ENCODE peak calls at places on chromosomes 1 and 21, in six cellular contexts. H is omental fat pad, I is ovary, T is cardiac muscle cell, C is AG04449, Y is transverse colon. U is an unnamed sample.

GRCh38 chr21:37829447-37829846 is 86.8 kb downstream of the KCNJ6 start:
- DNase-seq in H (no peak), I (no peak), T (no peak), C (no peak), Y (peak), U (no peak)

GRCh38 chr1:67053535-67053784 is 488 bp downstream of the SLC35D1 start:
- DNase-seq in H (no peak), I (peak), T (peak), C (no peak), Y (peak), U (peak)

GRCh38 chr1:36807262-36807661 is 227.1 kb downstream of the GRIK3 start:
- DNase-seq in H (no peak), I (no peak), T (no peak), C (no peak), Y (no peak), U (no peak)

GRCh38 chr1:74145086-74145485 is 52.9 kb downstream of the LRRIQ3 start:
- DNase-seq in H (no peak), I (no peak), T (no peak), C (no peak), Y (no peak), U (no peak)

GRCh38 chr1:156493154-156493631 is 7.4 kb downstream of the MEF2D start:
- DNase-seq in H (no peak), I (no peak), T (peak), C (no peak), Y (peak), U (no peak)

GRCh38 chr1:162632234-162632666 is at the start of gene DDR2:
- DNase-seq in H (peak), I (peak), T (no peak), C (peak), Y (peak), U (no peak)

GRCh38 chr1:29520571-29521437 is 284.5 kb downstream of the PTPRU start:
- DNase-seq in H (no peak), I (peak), T (no peak), C (no peak), Y (no peak), U (peak)

GRCh38 chr1:211695135-211695816 is 19.9 kb upstream of the NEK2 start:
- DNase-seq in H (no peak), I (no peak), T (no peak), C (no peak), Y (no peak), U (no peak)

GRCh38 chr1:119467857-119468666 is 38.9 kb upstream of the HSD3B1 start:
- DNase-seq in H (no peak), I (no peak), T (no peak), C (no peak), Y (no peak), U (no peak)

GRCh38 chr21:16159213-16159970 is 429.6 kb downstream of the USP25 start:
- DNase-seq in H (no peak), I (no peak), T (no peak), C (no peak), Y (no peak), U (no peak)

GRCh38 chr1:246300653-246301549 is 206.2 kb downstream of the SMYD3 start:
- DNase-seq in H (no peak), I (no peak), T (no peak), C (no peak), Y (no peak), U (no peak)

GRCh38 chr1:204161609-204162497 is 4.3 kb downstream of the REN start:
- DNase-seq in H (no peak), I (no peak), T (no peak), C (no peak), Y (no peak), U (no peak)

GRCh38 chr1:222950892-222951291 is 136.1 kb downstream of the DISP1 start:
- DNase-seq in H (no peak), I (no peak), T (no peak), C (no peak), Y (no peak), U (no peak)

GRCh38 chr1:30933874-30934252 is 25.3 kb upstream of the SDC3 start:
- DNase-seq in H (no peak), I (no peak), T (peak), C (no peak), Y (no peak), U (no peak)

GRCh38 chr1:1112237-1112985 is 3.5 kb downstream of the C1orf159 start:
- DNase-seq in H (no peak), I (no peak), T (no peak), C (no peak), Y (peak), U (no peak)

GRCh38 chr1:211479624-211480023 is 12.3 kb downstream of the RD3 start:
- DNase-seq in H (no peak), I (no peak), T (no peak), C (no peak), Y (no peak), U (no peak)

GRCh38 chr21:35529141-35529863 is 480.2 kb upstream of the RUNX1 start:
- DNase-seq in H (no peak), I (no peak), T (no peak), C (peak), Y (no peak), U (no peak)

DNA sequence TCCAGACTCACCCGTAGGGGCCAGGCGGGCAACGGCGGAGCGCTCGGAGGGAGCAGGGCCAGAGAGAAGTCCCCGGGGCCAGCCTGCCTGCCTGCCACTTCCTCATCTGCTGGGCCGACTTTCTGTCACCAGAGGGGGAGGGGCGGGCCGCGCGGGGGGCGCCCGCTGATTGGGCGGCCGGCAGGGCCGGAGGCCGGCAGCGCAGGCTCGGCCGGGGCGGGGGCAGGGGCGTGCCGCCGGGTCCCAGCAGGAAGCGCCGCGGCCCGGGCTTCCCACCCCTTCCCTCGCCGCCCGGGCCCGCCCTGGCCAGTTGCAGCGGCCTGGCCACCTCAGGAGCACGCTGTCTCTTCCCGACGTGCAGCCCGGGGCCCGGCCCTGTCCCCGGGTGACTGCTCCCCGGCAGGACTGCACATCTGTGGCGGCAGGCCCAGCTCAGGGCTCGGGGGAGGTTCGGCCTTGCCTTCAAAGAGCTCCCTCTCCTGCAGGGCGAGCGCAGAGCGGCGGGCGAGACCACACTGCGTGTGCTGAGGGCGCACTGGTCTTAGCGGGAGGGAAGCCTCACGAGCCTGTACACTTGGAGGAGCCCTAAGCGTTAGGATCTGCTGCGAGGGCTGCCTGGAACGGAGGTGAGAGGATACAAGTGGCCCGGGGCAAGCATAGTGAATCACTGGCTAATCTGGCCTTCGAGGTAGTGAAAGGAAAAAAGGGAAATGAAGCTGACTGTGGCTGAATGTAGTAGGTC is at the start of gene ELOVL1:
- DNase-seq in H (peak), I (peak), T (peak), C (no peak), Y (peak), U (peak)
- TF ChIP-seq CTCF in H (no peak), I (peak), T (peak), C (peak), Y (no peak), U (peak)

DNA sequence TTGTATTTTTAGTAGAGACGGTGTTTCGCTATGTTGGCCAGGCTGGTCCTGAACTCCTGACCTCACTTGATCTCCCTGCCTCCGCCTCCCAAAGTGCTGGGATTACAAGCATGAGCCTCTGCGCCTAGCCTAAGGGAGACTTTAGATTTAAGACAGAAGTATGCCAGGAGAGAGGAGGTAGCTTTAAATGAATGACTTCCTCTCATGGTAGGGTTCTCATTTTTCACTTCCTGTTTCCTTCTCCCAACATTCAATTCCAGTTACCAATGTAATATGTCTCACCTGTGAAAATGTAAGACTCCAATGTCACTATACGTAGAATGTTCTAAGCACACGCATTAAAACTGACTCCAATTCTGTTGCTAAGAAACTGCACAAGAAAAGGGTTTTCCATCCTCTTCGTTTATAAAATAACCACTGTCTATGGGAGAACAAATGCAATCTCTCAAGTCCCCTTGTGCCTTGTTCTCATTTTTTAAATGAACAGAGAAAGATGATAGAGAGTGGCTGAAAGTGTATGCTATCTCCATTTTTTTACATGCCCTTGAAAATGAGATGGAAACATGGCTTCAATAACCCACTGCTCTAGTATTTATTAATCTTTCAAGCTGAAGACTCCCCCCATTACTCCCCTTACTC is 140.0 kb downstream of the SLC45A1 start:
- DNase-seq in H (no peak), I (no peak), T (no peak), C (no peak), Y (no peak), U (no peak)
- TF ChIP-seq CTCF in H (no peak), I (no peak), T (no peak), C (no peak), Y (no peak), U (no peak)

DNA sequence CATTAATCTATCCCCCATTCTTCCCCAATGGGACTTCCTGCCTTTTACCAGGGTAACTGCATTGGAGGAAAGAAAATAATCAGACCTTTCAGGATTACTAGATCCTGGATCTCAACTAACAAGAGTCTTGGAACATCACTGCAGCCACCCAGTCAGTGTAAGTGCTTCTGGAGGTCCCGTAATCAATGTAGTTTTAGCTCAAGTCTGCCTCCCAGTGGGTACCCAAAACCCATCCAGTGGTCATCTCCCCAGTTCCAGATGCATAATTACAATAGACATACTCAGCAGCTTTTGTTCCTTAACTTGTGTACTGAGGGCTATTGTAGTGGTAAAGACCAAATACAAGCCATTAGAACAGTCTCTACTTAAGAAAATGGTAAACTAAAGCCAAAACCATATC is 319.1 kb downstream of the GPATCH2 start:
- DNase-seq in H (no peak), I (no peak), T (peak), C (no peak), Y (no peak), U (no peak)
- TF ChIP-seq CTCF in H (no peak), I (no peak), T (peak), C (no peak), Y (no peak), U (peak)

GRCh38 chr1:82015444-82015843 is 214.7 kb downstream of the ADGRL2 start:
- DNase-seq in H (no peak), I (no peak), T (no peak), C (no peak), Y (no peak), U (no peak)
- TF ChIP-seq CTCF in H (no peak), I (no peak), T (no peak), C (no peak), Y (no peak), U (no peak)

GRCh38 chr1:152141971-152142584 is 16.9 kb downstream of the RPTN start:
- DNase-seq in H (peak), I (peak), T (no peak), C (peak), Y (peak), U (no peak)
- TF ChIP-seq CTCF in H (no peak), I (peak), T (peak), C (peak), Y (peak), U (peak)

U was measured in progenitor cell of endocrine pancreas.